ENCODE peak calls at places on chromosomes 11 and 22, in four cellular contexts. N is IMR-90, R is HepG2, J is H1. K is an unnamed sample.

GRCh38 chr22:38404419-38404818 is 50.6 kb downstream of the KCNJ4 start:
- DNase-seq in N (no peak), R (no peak), J (no peak), K (no peak)

GRCh38 chr11:8095831-8096522 is 15.0 kb downstream of the TUB start:
- DNase-seq in N (no peak), R (no peak), J (no peak), K (no peak)

GRCh38 chr11:113163291-113164030 is 150.9 kb upstream of the TTC12 start:
- DNase-seq in N (no peak), R (no peak), J (no peak), K (no peak)

GRCh38 chr11:126655807-126656128 is 300.3 kb downstream of the ST3GAL4 start:
- DNase-seq in N (peak), R (no peak), J (no peak), K (peak)

GRCh38 chr11:78295347-78295746 is 106.6 kb downstream of the USP35 start:
- DNase-seq in N (no peak), R (no peak), J (no peak), K (no peak)

GRCh38 chr11:109423114-109423859 is 1.3 kb downstream of the C11orf87 start:
- DNase-seq in N (no peak), R (no peak), J (peak), K (no peak)

GRCh38 chr22:43446037-43446803 is 34.4 kb downstream of the MPPED1 start:
- DNase-seq in N (peak), R (no peak), J (no peak), K (peak)

GRCh38 chr22:44325718-44326548 is 13.2 kb upstream of the SHISAL1 start:
- DNase-seq in N (peak), R (no peak), J (no peak), K (no peak)

GRCh38 chr22:32583074-32583677 is 108.6 kb downstream of the FBXO7 start:
- DNase-seq in N (no peak), R (no peak), J (no peak), K (no peak)

GRCh38 chr22:36075230-36075629 is 46.6 kb upstream of the RBFOX2 start:
- DNase-seq in N (no peak), R (no peak), J (no peak), K (no peak)

GRCh38 chr11:3154001-3154599 is 11.0 kb downstream of the OSBPL5 start:
- DNase-seq in N (no peak), R (no peak), J (no peak), K (no peak)

GRCh38 chr11:31005202-31005601 is 364.3 kb downstream of the DCDC1 start:
- DNase-seq in N (no peak), R (no peak), J (no peak), K (no peak)

GRCh38 chr22:17917490-17917983 is 106.8 kb downstream of the MICAL3 start:
- DNase-seq in N (no peak), R (no peak), J (no peak), K (no peak)

GRCh38 chr11:1876361-1877063 is 15.2 kb downstream of the PRR33 start:
- DNase-seq in N (no peak), R (peak), J (peak), K (peak)

GRCh38 chr11:27139742-27140141 is 99.1 kb downstream of the BBOX1 start:
- DNase-seq in N (peak), R (no peak), J (no peak), K (no peak)

GRCh38 chr22:39967103-39967829 is 7.1 kb downstream of the TMA7B start:
- DNase-seq in N (peak), R (no peak), J (no peak), K (no peak)

GRCh38 chr11:58028687-58029411 is 1.9 kb upstream of the OR6Q1 start:
- DNase-seq in N (peak), R (no peak), J (no peak), K (no peak)

GRCh38 chr22:27786253-27786898 is 15.2 kb downstream of the MN1 start:
- DNase-seq in N (no peak), R (no peak), J (no peak), K (no peak)

GRCh38 chr22:25942989-25943411 is 201.0 kb downstream of the MYO18B start:
- DNase-seq in N (no peak), R (no peak), J (no peak), K (no peak)

GRCh38 chr11:27699242-27699925 is 871 bp downstream of the BDNF start:
- DNase-seq in N (peak), R (no peak), J (peak), K (no peak)

GRCh38 chr11:59754494-59754858 is 700 bp upstream of the STX3 start:
- DNase-seq in N (peak), R (no peak), J (no peak), K (no peak)

GRCh38 chr11:14359573-14360031 is 619 bp upstream of the RRAS2 start:
- DNase-seq in N (peak), R (no peak), J (no peak), K (no peak)

GRCh38 chr11:296976-297665 is 2.2 kb downstream of the IFITM5 start:
- DNase-seq in N (no peak), R (no peak), J (no peak), K (no peak)

GRCh38 chr11:134478611-134479010 is 66.6 kb upstream of the B3GAT1 start:
- DNase-seq in N (no peak), R (no peak), J (no peak), K (no peak)

GRCh38 chr11:11667056-11667455 is 45.3 kb upstream of the GALNT18 start:
- DNase-seq in N (no peak), R (no peak), J (no peak), K (peak)

GRCh38 chr11:15342163-15342562 is 227.4 kb downstream of the INSC start:
- DNase-seq in N (no peak), R (no peak), J (no peak), K (no peak)

GRCh38 chr11:125494033-125494364 is 2.1 kb downstream of the FEZ1 start:
- DNase-seq in N (no peak), R (no peak), J (no peak), K (no peak)

GRCh38 chr11:125498521-125498920 is 2.5 kb upstream of the FEZ1 start:
- DNase-seq in N (no peak), R (no peak), J (no peak), K (no peak)

GRCh38 chr11:125494987-125495725 is 909 bp downstream of the FEZ1 start:
- DNase-seq in N (peak), R (no peak), J (peak), K (peak)

GRCh38 chr11:125494601-125494986 is 1.5 kb downstream of the FEZ1 start:
- DNase-seq in N (peak), R (no peak), J (no peak), K (no peak)

GRCh38 chr11:125496465-125496817 is 376 bp upstream of the FEZ1 start:
- DNase-seq in N (no peak), R (no peak), J (no peak), K (no peak)
- TF ChIP-seq RFX5 in N (no peak), R (no peak), J (no peak), K (no peak)

GRCh38 chr11:61119571-61119970 is 17.3 kb downstream of the CD5 start:
- DNase-seq in N (no peak), R (no peak), J (no peak), K (no peak)

GRCh38 chr11:61119055-61119454 is 16.8 kb downstream of the CD5 start:
- DNase-seq in N (no peak), R (no peak), J (no peak), K (no peak)

GRCh38 chr11:61116426-61117214 is 14.3 kb downstream of the CD5 start:
- DNase-seq in N (no peak), R (no peak), J (no peak), K (no peak)

GRCh38 chr11:61118406-61118805 is 16.1 kb downstream of the CD5 start:
- DNase-seq in N (no peak), R (no peak), J (no peak), K (no peak)

GRCh38 chr11:61118004-61118403 is 15.7 kb downstream of the CD5 start:
- DNase-seq in N (no peak), R (no peak), J (no peak), K (no peak)
- TF ChIP-seq RFX5 in N (no peak), R (no peak), J (no peak), K (no peak)

GRCh38 chr22:46830841-46831240 is 68.4 kb downstream of the TBC1D22A start:
- DNase-seq in N (peak), R (no peak), J (peak), K (peak)

GRCh38 chr22:46829140-46829891 is 66.9 kb downstream of the TBC1D22A start:
- DNase-seq in N (peak), R (no peak), J (peak), K (peak)

GRCh38 chr22:46828323-46829139 is 66.1 kb downstream of the TBC1D22A start:
- DNase-seq in N (no peak), R (no peak), J (peak), K (peak)

GRCh38 chr22:46827781-46828180 is 65.3 kb downstream of the TBC1D22A start:
- DNase-seq in N (no peak), R (no peak), J (peak), K (no peak)

GRCh38 chr22:46830001-46830715 is 67.7 kb downstream of the TBC1D22A start:
- DNase-seq in N (peak), R (no peak), J (peak), K (peak)
- TF ChIP-seq RFX5 in N (no peak), R (no peak), J (no peak), K (no peak)

DNA sequence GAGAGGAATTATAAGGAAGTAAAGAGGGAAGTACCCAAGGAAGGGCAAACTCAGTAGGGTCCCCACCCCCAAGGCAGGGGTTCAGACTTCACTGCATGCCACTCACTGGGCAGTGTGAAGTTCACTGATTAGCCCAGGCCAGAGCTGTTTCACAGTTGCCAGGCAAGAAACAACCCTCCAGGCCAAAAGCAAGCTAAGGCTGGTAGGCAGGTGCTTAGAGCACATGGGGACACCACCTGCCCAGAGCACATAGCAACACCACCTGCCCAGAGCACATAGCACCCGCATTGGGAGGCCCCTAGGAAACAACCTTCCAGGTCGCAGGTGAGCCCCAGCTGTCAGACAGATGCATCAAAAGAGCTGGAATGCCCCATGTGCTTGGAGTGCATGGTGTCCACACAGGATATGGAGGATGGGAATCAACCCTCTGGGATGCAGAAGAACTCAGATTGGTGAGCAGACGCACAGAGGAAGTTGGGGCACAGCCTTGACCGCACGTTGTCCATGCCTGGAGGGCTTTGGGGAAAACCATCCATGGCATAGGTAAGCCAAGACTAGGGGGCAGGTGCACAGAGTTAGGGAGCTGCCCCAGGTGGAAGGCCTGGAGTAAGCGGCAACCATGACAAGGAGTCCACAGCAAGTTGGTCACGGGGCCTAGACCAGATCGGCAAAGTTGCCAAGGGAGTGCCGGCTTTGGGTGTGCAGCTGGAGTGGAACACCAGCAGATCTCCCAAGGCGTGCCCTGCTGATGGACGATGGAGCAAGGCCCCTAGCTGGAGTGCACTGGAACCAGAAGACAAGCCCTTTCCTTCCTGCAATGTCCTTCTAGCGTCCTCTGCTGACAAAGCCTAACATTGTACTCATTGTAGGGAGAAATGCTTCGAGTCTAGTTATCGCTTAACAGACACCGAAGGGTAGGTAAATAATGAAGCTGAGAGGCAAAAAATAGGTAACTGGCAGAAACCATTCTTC is 7.8 kb upstream of the TMEM216 start:
- DNase-seq in N (peak), R (peak), J (peak), K (peak)
- TF ChIP-seq RFX5 in N (no peak), R (no peak), J (no peak), K (no peak)

GRCh38 chr22:29856496-29856895 is 18.4 kb upstream of the ASCC2 start:
- DNase-seq in N (no peak), R (no peak), J (no peak), K (no peak)
- TF ChIP-seq RFX5 in N (no peak), R (no peak), J (no peak), K (no peak)

DNA sequence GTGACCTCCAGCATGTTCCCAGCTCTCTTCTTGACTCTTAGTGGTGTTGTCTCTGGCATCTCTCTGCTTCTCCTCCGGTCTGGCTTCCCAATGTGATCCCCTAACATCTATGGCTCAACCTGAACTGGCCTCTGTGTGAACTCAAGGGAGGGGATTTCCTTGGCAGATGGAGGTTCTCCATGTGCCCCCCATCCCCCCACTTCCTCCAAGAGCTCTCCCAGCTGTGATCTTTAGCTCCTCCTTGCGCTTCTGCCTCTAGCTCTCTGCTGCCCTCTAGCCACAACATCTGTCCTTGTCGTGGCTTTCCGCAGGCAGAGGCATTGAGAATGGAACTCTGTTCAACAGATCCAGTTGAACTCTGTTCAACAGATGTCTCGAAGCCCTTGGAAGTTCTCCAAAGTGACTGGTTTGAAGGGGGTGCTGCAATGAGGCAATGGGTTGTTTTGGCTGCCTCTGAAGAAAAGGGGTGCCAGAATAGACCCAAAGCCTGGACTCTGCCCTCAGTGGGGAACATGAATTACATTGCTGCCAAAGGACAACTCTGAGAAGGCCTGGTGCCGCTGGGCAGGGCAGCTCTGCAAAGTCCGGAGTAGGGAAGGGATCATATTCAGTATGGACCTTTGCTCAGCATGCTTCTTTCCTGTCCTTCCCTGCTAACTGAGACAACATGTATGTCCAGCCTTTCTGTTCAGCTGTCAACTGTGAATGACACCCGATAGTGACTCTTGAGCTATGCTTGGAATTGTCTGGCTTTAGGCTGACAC is 61.9 kb downstream of the ADM start:
- DNase-seq in N (peak), R (peak), J (peak), K (peak)
- TF ChIP-seq RFX5 in N (no peak), R (no peak), J (no peak), K (no peak)